ENCODE peak calls at places on chromosomes 4 and X, in nine cellular contexts. X is NCI-H226; R is nucleus accumbens; Y is M059J; H is ACHN; Z is activated CD8-positive, alpha-beta memory T cell treated with anti-CD3 and anti-CD28 coated beads for 48 hours; A is stimulated activated CD8-positive, alpha-beta memory T cell treated with anti-CD3 and anti-CD28 coated beads, Interleukin-15, amount 100 ng/mL, for 4 hours; D is HTR-8/SVneo; L is Right ventricle myocardium superior. B is an unnamed sample.

GRCh38 chrX:24282381-24283121 is 31.3 kb downstream of the SUPT20HL2 start:
- DNase-seq in X (no peak), R (no peak), Y (peak), H (no peak), Z (no peak), A (no peak), D (no peak), L (no peak), B (no peak)

GRCh38 chrX:119398974-119399771 is at the start of gene SLC25A43:
- DNase-seq in X (no peak), R (no peak), Y (peak), H (peak), Z (peak), A (no peak), D (peak), L (peak), B (peak)

GRCh38 chrX:139720136-139720535 is 12.2 kb upstream of the MCF2 start:
- DNase-seq in X (peak), R (no peak), Y (peak), H (peak), Z (no peak), A (no peak), D (peak), L (no peak), B (no peak)

GRCh38 chrX:28585767-28586166 is 1.5 kb upstream of the IL1RAPL1 start:
- DNase-seq in X (no peak), R (no peak), Y (no peak), H (no peak), Z (no peak), A (no peak), D (no peak), L (no peak), B (no peak)

GRCh38 chr4:48112017-48112667 is 21.9 kb downstream of the TXK start:
- DNase-seq in X (no peak), R (no peak), Y (peak), H (no peak), Z (no peak), A (no peak), D (no peak), L (no peak), B (no peak)

GRCh38 chr4:48315728-48316630 is 25.4 kb upstream of the SLAIN2 start:
- DNase-seq in X (peak), R (no peak), Y (peak), H (peak), Z (no peak), A (no peak), D (peak), L (no peak), B (no peak)

GRCh38 chrX:40299028-40299479 is 201.3 kb upstream of the BCOR start:
- DNase-seq in X (no peak), R (no peak), Y (no peak), H (no peak), Z (no peak), A (no peak), D (no peak), L (no peak), B (no peak)

GRCh38 chrX:9825966-9826365 is 39.7 kb downstream of the SHROOM2 start:
- DNase-seq in X (no peak), R (no peak), Y (no peak), H (no peak), Z (no peak), A (no peak), D (no peak), L (no peak), B (no peak)

GRCh38 chr4:89486673-89487072 is 179.1 kb upstream of the GPRIN3 start:
- DNase-seq in X (no peak), R (no peak), Y (no peak), H (no peak), Z (no peak), A (no peak), D (no peak), L (no peak), B (no peak)

GRCh38 chr4:107213410-107213809 is 177.3 kb upstream of the DKK2 start:
- DNase-seq in X (no peak), R (no peak), Y (no peak), H (no peak), Z (no peak), A (no peak), D (no peak), L (no peak), B (no peak)

GRCh38 chr4:107721436-107722090 is 1.5 kb upstream of the PAPSS1 start:
- DNase-seq in X (no peak), R (peak), Y (no peak), H (no peak), Z (no peak), A (peak), D (no peak), L (peak), B (no peak)

GRCh38 chr4:183968502-183968901 is 63.4 kb downstream of the STOX2 start:
- DNase-seq in X (no peak), R (no peak), Y (no peak), H (no peak), Z (no peak), A (no peak), D (no peak), L (no peak), B (no peak)

GRCh38 chr4:86558258-86558657 is 35.9 kb upstream of the PTPN13 start:
- DNase-seq in X (no peak), R (no peak), Y (no peak), H (no peak), Z (no peak), A (no peak), D (no peak), L (no peak), B (no peak)

GRCh38 chr4:100828986-100829685 is 311.3 kb upstream of the EMCN start:
- DNase-seq in X (peak), R (no peak), Y (peak), H (no peak), Z (no peak), A (no peak), D (no peak), L (no peak), B (no peak)

GRCh38 chr4:35124116-35124515 is 1120.2 kb downstream of the ARAP2 start:
- DNase-seq in X (peak), R (no peak), Y (peak), H (peak), Z (no peak), A (no peak), D (no peak), L (no peak), B (no peak)

GRCh38 chr4:57172065-57172464 is 61.9 kb upstream of the IGFBP7 start:
- DNase-seq in X (no peak), R (no peak), Y (no peak), H (no peak), Z (no peak), A (no peak), D (no peak), L (no peak), B (no peak)

GRCh38 chr4:183147191-183147590 is 48.1 kb downstream of the WWC2 start:
- DNase-seq in X (no peak), R (no peak), Y (no peak), H (no peak), Z (no peak), A (no peak), D (no peak), L (no peak), B (no peak)

GRCh38 chr4:177308125-177308524 is 1.5 kb upstream of the NEIL3 start:
- DNase-seq in X (peak), R (no peak), Y (peak), H (peak), Z (no peak), A (no peak), D (no peak), L (no peak), B (no peak)

GRCh38 chrX:13250831-13251612 is 68.8 kb downstream of the ATXN3L start:
- DNase-seq in X (no peak), R (no peak), Y (peak), H (no peak), Z (no peak), A (no peak), D (no peak), L (no peak), B (no peak)

GRCh38 chr4:4320528-4320927 is 30.5 kb downstream of the ZBTB49 start:
- DNase-seq in X (no peak), R (no peak), Y (no peak), H (no peak), Z (no peak), A (no peak), D (no peak), L (no peak), B (peak)

GRCh38 chr4:95363579-95363965 is 185.2 kb downstream of the UNC5C start:
- DNase-seq in X (no peak), R (no peak), Y (peak), H (no peak), Z (no peak), A (no peak), D (no peak), L (no peak), B (no peak)

GRCh38 chr4:89511776-89512175 is 204.2 kb upstream of the GPRIN3 start:
- DNase-seq in X (no peak), R (no peak), Y (no peak), H (no peak), Z (no peak), A (no peak), D (no peak), L (no peak), B (no peak)

GRCh38 chrX:130893356-130894085 is 9.5 kb downstream of the ENOX2 start:
- DNase-seq in X (no peak), R (no peak), Y (no peak), H (no peak), Z (no peak), A (no peak), D (no peak), L (no peak), B (no peak)

GRCh38 chr4:1113311-1114009 is at the start of gene RNF212:
- DNase-seq in X (no peak), R (no peak), Y (peak), H (no peak), Z (no peak), A (no peak), D (no peak), L (no peak), B (no peak)

GRCh38 chr4:4440333-4441061 is 53.6 kb downstream of the NSG1 start:
- DNase-seq in X (no peak), R (no peak), Y (peak), H (no peak), Z (no peak), A (no peak), D (no peak), L (no peak), B (no peak)

GRCh38 chr4:163448541-163449203 is 24.9 kb downstream of the TKTL2 start:
- DNase-seq in X (peak), R (no peak), Y (peak), H (peak), Z (no peak), A (no peak), D (peak), L (no peak), B (no peak)

GRCh38 chrX:134735015-134735414 is 76.7 kb upstream of the PLAC1 start:
- DNase-seq in X (no peak), R (no peak), Y (no peak), H (no peak), Z (no peak), A (no peak), D (no peak), L (no peak), B (no peak)

GRCh38 chr4:55255171-55255570 is 90.9 kb upstream of the SRD5A3 start:
- DNase-seq in X (peak), R (no peak), Y (peak), H (no peak), Z (no peak), A (no peak), D (no peak), L (no peak), B (no peak)

GRCh38 chr4:188619456-188620149 is 480.4 kb downstream of the TRIML1 start:
- DNase-seq in X (no peak), R (no peak), Y (no peak), H (no peak), Z (no peak), A (no peak), D (no peak), L (no peak), B (no peak)

GRCh38 chrX:11143931-11144678 is 33.0 kb downstream of the HCCS start:
- DNase-seq in X (peak), R (peak), Y (peak), H (peak), Z (no peak), A (peak), D (peak), L (no peak), B (no peak)

GRCh38 chr4:55768291-55768690 is 51.3 kb upstream of the EXOC1L start:
- DNase-seq in X (peak), R (no peak), Y (peak), H (peak), Z (no peak), A (no peak), D (peak), L (no peak), B (no peak)

GRCh38 chr4:100430441-100430840 is 87.4 kb downstream of the EMCN start:
- DNase-seq in X (no peak), R (no peak), Y (no peak), H (no peak), Z (no peak), A (no peak), D (no peak), L (no peak), B (no peak)

GRCh38 chrX:119218198-119218597 is 17.9 kb upstream of the PGRMC1 start:
- DNase-seq in X (no peak), R (no peak), Y (peak), H (peak), Z (no peak), A (no peak), D (no peak), L (no peak), B (no peak)

GRCh38 chr4:112766422-112766821 is 129.5 kb downstream of the LARP7 start:
- DNase-seq in X (no peak), R (no peak), Y (peak), H (peak), Z (no peak), A (no peak), D (no peak), L (no peak), B (no peak)

B was measured in chondrocyte.